ENCODE peak calls at places on chromosomes 7 and 10, in eight cellular contexts. I is CD8-positive, alpha-beta T cell; B is AG04450; H is gastrocnemius medialis; S is DND-41; R is endothelial cell of umbilical vein; E is neuronal stem cell; O is A549. Q is an unnamed sample.

GRCh38 chr10:7563770-7564169 is 103.0 kb downstream of the ITIH5 start:
- DNase-seq in B (no peak), H (no peak), E (no peak), R (no peak), O (no peak), S (no peak), I (no peak), Q (no peak)

GRCh38 chr7:37342665-37343471 is 105.8 kb downstream of the ELMO1 start:
- DNase-seq in S (peak; percentile 80), I (peak; percentile 61), B (no peak), H (no peak), R (peak; percentile 37), E (no peak), O (no peak), Q (no peak)

GRCh38 chr10:42938351-42938750 is 138.5 kb upstream of the RET start:
- DNase-seq in S (no peak), E (no peak), I (no peak), H (no peak), B (no peak), R (no peak), O (no peak), Q (peak; percentile 6)

GRCh38 chr7:19522486-19522885 is 186.4 kb downstream of the POLR1F start:
- DNase-seq in I (no peak), H (no peak), B (no peak), O (no peak), S (no peak), E (no peak), R (no peak), Q (no peak)

GRCh38 chr10:12907651-12908050 is 93.9 kb downstream of the CCDC3 start:
- DNase-seq in I (no peak), S (no peak), R (peak; percentile 13), O (no peak), B (peak; percentile 8), H (no peak), E (no peak), Q (no peak)

GRCh38 chr10:124636271-124636993 is 107.7 kb downstream of the FAM53B start:
- DNase-seq in E (no peak), S (peak; percentile 57), H (no peak), B (no peak), I (no peak), O (no peak), R (no peak), Q (no peak)

GRCh38 chr10:106771132-106771531 is 393.4 kb downstream of the SORCS1 start:
- DNase-seq in B (no peak), I (no peak), S (no peak), H (no peak), O (no peak), E (no peak), R (no peak), Q (no peak)

GRCh38 chr10:104328916-104329710 is 9.2 kb downstream of the ITPRIP start:
- DNase-seq in S (peak; percentile 87), R (peak; percentile 86), H (peak; percentile 81), O (peak; percentile 90), I (peak; percentile 56), E (peak; percentile 79), B (no peak), Q (no peak)

GRCh38 chr10:93468532-93469213 is 13.5 kb downstream of the MYOF start:
- DNase-seq in S (no peak), O (peak; percentile 91), B (peak; percentile 79), E (no peak), H (no peak), R (peak; percentile 91), I (no peak), Q (no peak)

GRCh38 chr10:8137726-8138125 is 83.2 kb downstream of the GATA3 start:
- DNase-seq in R (no peak), E (no peak), B (no peak), H (no peak), I (peak; percentile 11), S (no peak), O (no peak), Q (no peak)

GRCh38 chr10:103605359-103606156 is 112.1 kb downstream of the NEURL1 start:
- DNase-seq in E (no peak), I (no peak), B (no peak), O (peak; percentile 55), H (peak; percentile 72), R (peak; percentile 28), S (peak; percentile 29), Q (no peak)

GRCh38 chr10:133422821-133423771 is 1.3 kb downstream of the SPRN start:
- DNase-seq in I (no peak), O (no peak), S (no peak), H (no peak), R (no peak), B (no peak), E (no peak), Q (no peak)

GRCh38 chr7:157438121-157439025 is 101.6 kb downstream of the DNAJB6 start:
- DNase-seq in I (no peak), S (no peak), E (no peak), O (no peak), H (peak; percentile 1), R (no peak), B (no peak), Q (no peak)

GRCh38 chr7:148232784-148233183 is 357.8 kb upstream of the C7orf33 start:
- DNase-seq in E (no peak), S (no peak), B (no peak), R (no peak), I (no peak), H (no peak), O (no peak), Q (no peak)

GRCh38 chr7:154892459-154892858 is 110.5 kb downstream of the PAXIP1 start:
- DNase-seq in S (no peak), B (no peak), H (no peak), R (no peak), O (no peak), E (no peak), I (no peak), Q (no peak)

GRCh38 chr10:124231188-124232135 is 138.1 kb upstream of the CHST15 start:
- DNase-seq in S (peak; percentile 54), I (no peak), O (no peak), E (no peak), B (no peak), R (no peak), H (peak; percentile 2), Q (no peak)

GRCh38 chr7:4809691-4810090 is 34.3 kb downstream of the AP5Z1 start:
- DNase-seq in R (no peak), I (no peak), H (no peak), E (no peak), O (no peak), S (no peak), B (no peak), Q (no peak)

GRCh38 chr7:131109011-131109756 is 218.5 kb upstream of the MKLN1 start:
- DNase-seq in H (no peak), R (peak; percentile 24), O (no peak), I (no peak), B (no peak), E (no peak), S (no peak), Q (no peak)

GRCh38 chr7:131106681-131107342 is 220.9 kb upstream of the MKLN1 start:
- DNase-seq in S (peak; percentile 42), H (no peak), E (peak; percentile 24), B (no peak), I (peak; percentile 36), R (no peak), O (peak; percentile 60), Q (peak; percentile 54)

GRCh38 chr7:131105803-131106680 is 221.6 kb upstream of the MKLN1 start:
- DNase-seq in I (peak; percentile 68), O (peak; percentile 76), S (peak; percentile 70), R (peak; percentile 72), H (peak; percentile 63), E (peak; percentile 42), B (no peak), Q (peak; percentile 82)

GRCh38 chr7:131108212-131108980 is 219.3 kb upstream of the MKLN1 start:
- DNase-seq in I (no peak), H (no peak), B (no peak), O (peak; percentile 39), E (no peak), R (no peak), S (no peak), Q (peak; percentile 50)

GRCh38 chr7:131107343-131108211 is 220.1 kb upstream of the MKLN1 start:
- DNase-seq in B (no peak), H (peak; percentile 84), E (peak; percentile 39), I (peak; percentile 62), R (peak; percentile 92), O (peak; percentile 88), S (peak; percentile 77), Q (peak; percentile 73)
- H3K27ac ChIP-seq in B (peak overlapping the region; percentile 95), H (peak overlapping the region; percentile 95), E (no peak overlapping the region), I (peak overlapping the region; percentile 100), R (peak overlapping the region; percentile 98), O (peak overlapping the region; percentile 99), S (peak overlapping the region; percentile 62), Q (peak overlapping the region; percentile 98)

DNA sequence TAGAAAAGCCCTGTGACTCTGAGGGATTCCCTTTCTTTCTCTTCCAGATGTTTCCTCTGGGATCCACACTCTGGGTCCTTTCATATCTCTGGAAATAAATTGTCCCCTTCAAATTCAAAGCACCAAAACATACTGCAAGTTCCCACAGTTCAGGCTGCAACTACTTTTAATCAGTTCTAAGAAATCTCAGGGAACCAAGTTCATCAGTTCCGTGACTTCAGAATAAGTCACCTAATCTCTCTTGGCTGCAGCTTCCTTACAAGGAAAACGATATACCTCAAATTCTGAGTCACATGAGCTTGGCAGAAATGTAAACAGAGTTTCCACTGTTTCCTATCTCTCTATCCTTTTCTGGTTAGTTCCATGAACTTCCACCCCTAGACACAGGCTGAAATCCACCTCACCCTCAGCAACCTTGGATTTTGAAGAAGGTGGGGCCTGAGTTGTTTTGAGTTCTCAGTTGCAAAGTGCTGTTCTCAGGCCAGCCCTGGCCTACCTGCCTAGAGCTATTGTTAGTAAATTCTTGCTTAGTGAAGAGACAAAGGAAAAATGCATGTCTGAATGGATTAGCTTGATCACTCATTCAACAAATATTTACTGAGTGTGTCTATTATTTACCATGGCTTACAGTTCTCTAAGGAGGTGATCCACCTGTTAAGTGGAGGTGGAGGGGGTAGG is 59.3 kb upstream of the IL6 start:
- DNase-seq in R (peak; percentile 83), O (peak; percentile 68), S (no peak), B (peak; percentile 57), E (no peak), H (no peak), I (no peak), Q (no peak)
- H3K4me3 ChIP-seq in R (no peak overlapping the region), O (no peak overlapping the region), S (no peak overlapping the region), B (no peak overlapping the region), E (no peak overlapping the region), H (no peak overlapping the region), I (no peak overlapping the region), Q (no peak overlapping the region)

GRCh38 chr10:71761105-71761511 is 12.2 kb downstream of the VSIR start:
- DNase-seq in I (no peak), O (no peak), S (no peak), B (no peak), H (no peak), E (no peak), R (no peak), Q (no peak)
- H3K27ac ChIP-seq in I (peak overlapping the region; percentile 3), O (peak overlapping the region; percentile 98), S (peak overlapping the region; percentile 27), B (no peak overlapping the region), H (no peak overlapping the region), E (no peak overlapping the region), R (no peak overlapping the region), Q (no peak overlapping the region)

GRCh38 chr10:89531359-89531758 is 4.0 kb downstream of the SLC16A12 start:
- DNase-seq in I (no peak), S (no peak), B (no peak), O (no peak), H (no peak), E (no peak), R (no peak), Q (no peak)
- H3K4me3 ChIP-seq in I (no peak overlapping the region), S (no peak overlapping the region), B (no peak overlapping the region), O (no peak overlapping the region), H (no peak overlapping the region), E (no peak overlapping the region), R (no peak overlapping the region), Q (no peak overlapping the region)

GRCh38 chr10:60346661-60347060 is 43.0 kb downstream of the ANK3 start:
- DNase-seq in H (no peak), O (no peak), R (no peak), I (no peak), B (no peak), E (no peak), S (no peak), Q (no peak)
- H3K27ac ChIP-seq in H (no peak overlapping the region), O (no peak overlapping the region), R (no peak overlapping the region), I (no peak overlapping the region), B (no peak overlapping the region), E (no peak overlapping the region), S (no peak overlapping the region), Q (no peak overlapping the region)